ENCODE peak calls at places on chromosomes 7 and 10, in six cellular contexts. N, J, O, G, P and Q are unnamed samples.

GRCh38 chr10:124388823-124389612 is 29.7 kb downstream of the OAT start:
- DNase-seq in N (peak; percentile 90), J (peak; percentile 98), O (peak; percentile 51), G (peak; percentile 94), P (peak; percentile 58), Q (peak; percentile 63)

GRCh38 chr10:132452216-132452650 is 55.2 kb downstream of the PWWP2B start:
- DNase-seq in N (no peak), J (no peak), O (no peak), G (no peak), P (no peak), Q (no peak)

GRCh38 chr7:29113384-29114102 is 32.8 kb downstream of the CPVL start:
- DNase-seq in N (no peak), J (no peak), O (peak; percentile 12), G (no peak), P (peak; percentile 43), Q (no peak)

GRCh38 chr10:43754569-43755260 is 106.0 kb upstream of the ZNF32 start:
- DNase-seq in N (no peak), J (no peak), O (no peak), G (no peak), P (no peak), Q (no peak)

GRCh38 chr10:132847856-132848255 is 61.9 kb upstream of the NKX6-2 start:
- DNase-seq in N (no peak), J (peak; percentile 57), O (no peak), G (no peak), P (no peak), Q (no peak)

GRCh38 chr7:17069146-17069545 is 187.4 kb upstream of the AGR3 start:
- DNase-seq in N (no peak), J (no peak), O (no peak), G (no peak), P (no peak), Q (no peak)

GRCh38 chr10:73263948-73264347 is 11.5 kb upstream of the MRPS16 start:
- DNase-seq in N (no peak), J (no peak), O (peak; percentile 1), G (no peak), P (peak; percentile 53), Q (no peak)

GRCh38 chr10:98265403-98266378 is 2.3 kb downstream of the LOXL4 start:
- DNase-seq in N (no peak), J (no peak), O (no peak), G (no peak), P (no peak), Q (no peak)

GRCh38 chr10:119024882-119025281 is 4.6 kb upstream of the NANOS1 start:
- DNase-seq in N (no peak), J (no peak), O (no peak), G (no peak), P (no peak), Q (no peak)

GRCh38 chr7:156156734-156157408 is 344.6 kb upstream of the SHH start:
- DNase-seq in N (no peak), J (no peak), O (no peak), G (peak; percentile 61), P (peak; percentile 19), Q (peak; percentile 66)

GRCh38 chr10:103982639-103983038 is 15.7 kb downstream of the SLK start:
- DNase-seq in N (no peak), J (no peak), O (peak; percentile 28), G (no peak), P (no peak), Q (no peak)

GRCh38 chr10:29063806-29064644 is 224.8 kb upstream of the LYZL1 start:
- DNase-seq in N (no peak), J (no peak), O (no peak), G (no peak), P (no peak), Q (no peak)

GRCh38 chr10:62153191-62153590 is 115.5 kb downstream of the RTKN2 start:
- DNase-seq in N (no peak), J (no peak), O (no peak), G (no peak), P (no peak), Q (no peak)

GRCh38 chr10:73907841-73908517 is 3.0 kb upstream of the PLAU start:
- DNase-seq in N (no peak), J (no peak), O (no peak), G (no peak), P (peak; percentile 39), Q (no peak)

GRCh38 chr7:4683043-4683883 is 1.2 kb downstream of the FOXK1 start:
- DNase-seq in N (peak; percentile 2), J (no peak), O (no peak), G (no peak), P (no peak), Q (no peak)

GRCh38 chr7:114649689-114650088 is 235.1 kb downstream of the FOXP2 start:
- DNase-seq in N (no peak), J (no peak), O (peak; percentile 32), G (no peak), P (no peak), Q (no peak)

GRCh38 chr10:126729314-126729871 is 58.9 kb upstream of the C10orf90 start:
- DNase-seq in N (no peak), J (no peak), O (no peak), G (no peak), P (no peak), Q (no peak)

GRCh38 chr7:126774077-126774476 is 478.7 kb downstream of the GRM8 start:
- DNase-seq in N (no peak), J (no peak), O (no peak), G (no peak), P (no peak), Q (no peak)

GRCh38 chr7:130153251-130153908 is 51.8 kb downstream of the TMEM209 start:
- DNase-seq in N (no peak), J (peak; percentile 84), O (no peak), G (no peak), P (no peak), Q (no peak)

GRCh38 chr10:115932099-115932498 is 340.9 kb downstream of the GFRA1 start:
- DNase-seq in N (no peak), J (no peak), O (no peak), G (no peak), P (no peak), Q (no peak)

GRCh38 chr10:112979927-112980326 is 29.9 kb downstream of the TCF7L2 start:
- DNase-seq in N (no peak), J (no peak), O (no peak), G (no peak), P (no peak), Q (no peak)

GRCh38 chr7:69800495-69800894 is 202.2 kb downstream of the AUTS2 start:
- DNase-seq in N (no peak), J (no peak), O (no peak), G (no peak), P (peak; percentile 65), Q (no peak)

GRCh38 chr10:49633327-49634045 is 19.6 kb downstream of the CHAT start:
- DNase-seq in N (no peak), J (peak; percentile 55), O (peak; percentile 9), G (no peak), P (no peak), Q (no peak)

GRCh38 chr10:122164028-122164601 is 107.0 kb upstream of the BTBD16 start:
- DNase-seq in N (no peak), J (no peak), O (peak; percentile 60), G (no peak), P (no peak), Q (peak; percentile 44)